ENCODE peak calls at places on chromosomes 4 and X, in ten cellular contexts. One of them, this sample, is unnamed.
A peak's percentile ranks its signal among the peaks of the same experiment; 100 is the strongest.

GRCh38 chr4:5751918-5752802 is 41.2 kb downstream of the EVC start:
- DNase-seq in neural progenitor cell: peak; percentile 58
- DNase-seq in IMR-90: peak; percentile 90
- DNase-seq in A549: no peak
- DNase-seq in brain microvascular endothelial cell: peak; percentile 54
- DNase-seq in GM23338: peak; percentile 87
- DNase-seq in BE2C: no peak
- DNase-seq in dorsolateral prefrontal cortex: no peak
- DNase-seq in psoas muscle: no peak
- DNase-seq in fibroblast of mammary gland: peak; percentile 97
- DNase-seq in this sample: no peak

GRCh38 chrX:27918799-27919198 is 62.5 kb downstream of the DCAF8L1 start:
- DNase-seq in neural progenitor cell: peak; percentile 11
- DNase-seq in A549: no peak
- DNase-seq in BE2C: peak; percentile 23
- DNase-seq in dorsolateral prefrontal cortex: no peak
- DNase-seq in fibroblast of mammary gland: no peak
- DNase-seq in brain microvascular endothelial cell: no peak
- DNase-seq in psoas muscle: no peak
- DNase-seq in IMR-90: peak; percentile 4
- DNase-seq in GM23338: peak; percentile 2
- DNase-seq in this sample: no peak

GRCh38 chr4:62898115-62898514 is 1511.1 kb downstream of the TECRL start:
- DNase-seq in BE2C: no peak
- DNase-seq in neural progenitor cell: no peak
- DNase-seq in GM23338: no peak
- DNase-seq in psoas muscle: no peak
- DNase-seq in fibroblast of mammary gland: no peak
- DNase-seq in brain microvascular endothelial cell: no peak
- DNase-seq in A549: no peak
- DNase-seq in dorsolateral prefrontal cortex: no peak
- DNase-seq in IMR-90: no peak
- DNase-seq in this sample: no peak

GRCh38 chr4:37830640-37831039 is 4.2 kb downstream of the PGM2 start:
- DNase-seq in brain microvascular endothelial cell: no peak
- DNase-seq in dorsolateral prefrontal cortex: no peak
- DNase-seq in A549: no peak
- DNase-seq in BE2C: no peak
- DNase-seq in IMR-90: no peak
- DNase-seq in psoas muscle: no peak
- DNase-seq in GM23338: no peak
- DNase-seq in neural progenitor cell: no peak
- DNase-seq in fibroblast of mammary gland: no peak
- DNase-seq in this sample: no peak

GRCh38 chrX:104921606-104922205 is 298.8 kb downstream of the TEX13A start:
- DNase-seq in A549: no peak
- DNase-seq in BE2C: peak; percentile 1
- DNase-seq in GM23338: no peak
- DNase-seq in brain microvascular endothelial cell: no peak
- DNase-seq in dorsolateral prefrontal cortex: no peak
- DNase-seq in psoas muscle: no peak
- DNase-seq in IMR-90: no peak
- DNase-seq in neural progenitor cell: no peak
- DNase-seq in fibroblast of mammary gland: no peak
- DNase-seq in this sample: no peak

GRCh38 chr4:23614284-23614892 is 275.5 kb downstream of the PPARGC1A start:
- DNase-seq in brain microvascular endothelial cell: no peak
- DNase-seq in fibroblast of mammary gland: peak; percentile 2
- DNase-seq in dorsolateral prefrontal cortex: no peak
- DNase-seq in BE2C: peak; percentile 44
- DNase-seq in IMR-90: peak; percentile 1
- DNase-seq in A549: peak; percentile 3
- DNase-seq in psoas muscle: no peak
- DNase-seq in GM23338: peak; percentile 76
- DNase-seq in neural progenitor cell: peak; percentile 46
- DNase-seq in this sample: no peak

GRCh38 chr4:41213563-41214157 is 682 bp downstream of the APBB2 start:
- DNase-seq in brain microvascular endothelial cell: no peak
- DNase-seq in fibroblast of mammary gland: no peak
- DNase-seq in dorsolateral prefrontal cortex: no peak
- DNase-seq in A549: peak; percentile 21
- DNase-seq in BE2C: no peak
- DNase-seq in GM23338: no peak
- DNase-seq in IMR-90: no peak
- DNase-seq in neural progenitor cell: no peak
- DNase-seq in psoas muscle: peak; percentile 34
- DNase-seq in this sample: no peak

GRCh38 chr4:147591048-147591577 is 26.1 kb upstream of the TMEM184C start:
- DNase-seq in neural progenitor cell: no peak
- DNase-seq in IMR-90: peak; percentile 58
- DNase-seq in fibroblast of mammary gland: no peak
- DNase-seq in psoas muscle: no peak
- DNase-seq in dorsolateral prefrontal cortex: no peak
- DNase-seq in GM23338: no peak
- DNase-seq in A549: no peak
- DNase-seq in BE2C: no peak
- DNase-seq in brain microvascular endothelial cell: no peak
- DNase-seq in this sample: no peak

GRCh38 chr4:37073226-37073840 is 171.2 kb upstream of the NWD2 start:
- DNase-seq in fibroblast of mammary gland: no peak
- DNase-seq in dorsolateral prefrontal cortex: no peak
- DNase-seq in neural progenitor cell: no peak
- DNase-seq in A549: no peak
- DNase-seq in psoas muscle: no peak
- DNase-seq in brain microvascular endothelial cell: no peak
- DNase-seq in IMR-90: no peak
- DNase-seq in GM23338: no peak
- DNase-seq in BE2C: no peak
- DNase-seq in this sample: no peak

GRCh38 chr4:42466285-42466684 is 69.0 kb downstream of the SHISA3 start:
- DNase-seq in fibroblast of mammary gland: no peak
- DNase-seq in A549: no peak
- DNase-seq in BE2C: no peak
- DNase-seq in dorsolateral prefrontal cortex: no peak
- DNase-seq in neural progenitor cell: no peak
- DNase-seq in GM23338: no peak
- DNase-seq in psoas muscle: no peak
- DNase-seq in IMR-90: no peak
- DNase-seq in brain microvascular endothelial cell: no peak
- DNase-seq in this sample: no peak

GRCh38 chr4:1330761-1331590 is 16.0 kb upstream of the UVSSA start:
- DNase-seq in brain microvascular endothelial cell: no peak
- DNase-seq in IMR-90: no peak
- DNase-seq in dorsolateral prefrontal cortex: no peak
- DNase-seq in BE2C: no peak
- DNase-seq in GM23338: no peak
- DNase-seq in psoas muscle: peak; percentile 6
- DNase-seq in A549: no peak
- DNase-seq in neural progenitor cell: no peak
- DNase-seq in fibroblast of mammary gland: no peak
- DNase-seq in this sample: no peak

GRCh38 chrX:51496501-51497291 is at the start of gene NUDT11:
- DNase-seq in BE2C: peak; percentile 87
- DNase-seq in A549: peak; percentile 30
- DNase-seq in fibroblast of mammary gland: peak; percentile 69
- DNase-seq in IMR-90: peak; percentile 72
- DNase-seq in neural progenitor cell: peak; percentile 89
- DNase-seq in GM23338: peak; percentile 79
- DNase-seq in psoas muscle: peak; percentile 45
- DNase-seq in brain microvascular endothelial cell: peak; percentile 60
- DNase-seq in dorsolateral prefrontal cortex: peak; percentile 54
- DNase-seq in this sample: no peak

GRCh38 chr4:6263541-6264540 is 5.8 kb upstream of the WFS1 start:
- DNase-seq in brain microvascular endothelial cell: peak; percentile 40
- DNase-seq in dorsolateral prefrontal cortex: peak; percentile 52
- DNase-seq in psoas muscle: no peak
- DNase-seq in neural progenitor cell: peak; percentile 67
- DNase-seq in BE2C: peak; percentile 72
- DNase-seq in IMR-90: peak; percentile 63
- DNase-seq in fibroblast of mammary gland: peak; percentile 55
- DNase-seq in A549: no peak
- DNase-seq in GM23338: peak; percentile 68
- DNase-seq in this sample: peak; percentile 2

GRCh38 chrX:154411981-154412340 is 622 bp downstream of the TAFAZZIN start:
- DNase-seq in IMR-90: peak; percentile 26
- DNase-seq in dorsolateral prefrontal cortex: peak; percentile 72
- DNase-seq in GM23338: peak; percentile 77
- DNase-seq in BE2C: peak; percentile 74
- DNase-seq in psoas muscle: peak; percentile 70
- DNase-seq in A549: peak; percentile 69
- DNase-seq in brain microvascular endothelial cell: no peak
- DNase-seq in neural progenitor cell: peak; percentile 80
- DNase-seq in fibroblast of mammary gland: peak; percentile 39
- DNase-seq in this sample: no peak

GRCh38 chr4:52976523-52977230 is 114.6 kb downstream of the RASL11B start:
- DNase-seq in dorsolateral prefrontal cortex: no peak
- DNase-seq in neural progenitor cell: no peak
- DNase-seq in psoas muscle: no peak
- DNase-seq in brain microvascular endothelial cell: no peak
- DNase-seq in BE2C: no peak
- DNase-seq in GM23338: no peak
- DNase-seq in fibroblast of mammary gland: no peak
- DNase-seq in A549: no peak
- DNase-seq in IMR-90: no peak
- DNase-seq in this sample: no peak
- TF ChIP-seq CTCF in dorsolateral prefrontal cortex: no peak
- TF ChIP-seq CTCF in neural progenitor cell: no peak
- TF ChIP-seq CTCF in psoas muscle: no peak
- TF ChIP-seq CTCF in brain microvascular endothelial cell: no peak
- TF ChIP-seq CTCF in BE2C: no peak
- TF ChIP-seq CTCF in GM23338: no peak
- TF ChIP-seq CTCF in fibroblast of mammary gland: no peak
- TF ChIP-seq CTCF in A549: no peak
- TF ChIP-seq CTCF in IMR-90: no peak
- TF ChIP-seq CTCF in this sample: no peak

DNA sequence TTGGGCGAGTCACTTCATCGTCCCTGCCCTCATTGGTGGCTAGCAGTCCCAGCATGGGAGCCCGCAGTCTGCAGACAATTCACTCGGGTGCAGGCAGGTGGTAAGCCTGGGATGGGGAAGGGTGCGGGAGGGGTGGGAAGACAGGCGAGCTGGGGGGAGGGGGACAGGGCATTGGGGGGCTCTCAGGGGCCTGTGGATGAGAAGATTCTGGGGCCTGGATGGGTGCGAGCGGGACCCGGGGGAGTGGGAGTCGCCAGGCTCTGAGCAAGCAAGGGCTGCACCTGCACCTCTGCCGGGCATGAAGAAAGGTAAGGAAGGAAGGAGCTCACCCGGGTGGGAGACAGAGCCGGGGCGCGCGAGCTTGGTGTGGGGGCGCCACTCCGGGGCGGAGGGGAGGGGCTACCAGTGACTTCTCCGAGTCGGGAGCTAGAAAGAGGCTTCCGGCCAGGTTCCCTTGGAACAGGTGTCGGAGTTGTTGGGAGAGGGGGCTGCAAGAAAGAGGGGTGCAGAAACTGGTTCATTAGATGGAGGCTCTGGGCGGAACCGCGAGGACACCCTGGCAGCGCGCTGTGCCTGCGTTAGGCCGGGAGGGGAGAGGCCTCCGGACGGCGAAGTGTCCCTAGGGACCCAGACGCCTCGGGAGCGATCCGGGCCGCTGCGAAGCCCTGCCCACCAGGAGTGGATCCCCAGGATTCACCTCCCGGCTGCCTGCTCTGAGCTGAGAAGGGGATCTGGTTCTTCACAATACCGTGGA is 103.4 kb upstream of the PDLIM3 start:
- DNase-seq in fibroblast of mammary gland: peak; percentile 3
- DNase-seq in GM23338: peak; percentile 59
- DNase-seq in psoas muscle: peak; percentile 23
- DNase-seq in brain microvascular endothelial cell: no peak
- DNase-seq in neural progenitor cell: peak; percentile 27
- DNase-seq in A549: no peak
- DNase-seq in dorsolateral prefrontal cortex: no peak
- DNase-seq in BE2C: peak; percentile 63
- DNase-seq in IMR-90: no peak
- DNase-seq in this sample: no peak
- H3K4me3 ChIP-seq in fibroblast of mammary gland: peak overlapping the region; percentile 19
- H3K4me3 ChIP-seq in GM23338: peak overlapping the region; percentile 61
- H3K4me3 ChIP-seq in psoas muscle: peak overlapping the region; percentile 31
- H3K4me3 ChIP-seq in brain microvascular endothelial cell: peak overlapping the region; percentile 9
- H3K4me3 ChIP-seq in neural progenitor cell: peak overlapping the region; percentile 35
- H3K4me3 ChIP-seq in A549: no peak overlapping the region
- H3K4me3 ChIP-seq in dorsolateral prefrontal cortex: no peak overlapping the region
- H3K4me3 ChIP-seq in BE2C: peak overlapping the region; percentile 17
- H3K4me3 ChIP-seq in IMR-90: no peak overlapping the region
- H3K4me3 ChIP-seq in this sample: no peak overlapping the region

GRCh38 chr4:176191974-176192373 is 3.4 kb downstream of the SPATA4 start:
- DNase-seq in BE2C: peak; percentile 42
- DNase-seq in A549: no peak
- DNase-seq in IMR-90: peak; percentile 43
- DNase-seq in psoas muscle: no peak
- DNase-seq in fibroblast of mammary gland: peak; percentile 71
- DNase-seq in neural progenitor cell: no peak
- DNase-seq in GM23338: no peak
- DNase-seq in brain microvascular endothelial cell: no peak
- DNase-seq in dorsolateral prefrontal cortex: no peak
- DNase-seq in this sample: no peak
- TF ChIP-seq CTCF in BE2C: peak; percentile 30
- TF ChIP-seq CTCF in A549: no peak
- TF ChIP-seq CTCF in IMR-90: no peak
- TF ChIP-seq CTCF in psoas muscle: no peak
- TF ChIP-seq CTCF in fibroblast of mammary gland: no peak
- TF ChIP-seq CTCF in neural progenitor cell: no peak
- TF ChIP-seq CTCF in GM23338: peak; percentile 14
- TF ChIP-seq CTCF in brain microvascular endothelial cell: no peak
- TF ChIP-seq CTCF in dorsolateral prefrontal cortex: no peak
- TF ChIP-seq CTCF in this sample: no peak

GRCh38 chr4:3047464-3048286 is 26.7 kb downstream of the HTT-AS start:
- DNase-seq in GM23338: peak; percentile 90
- DNase-seq in dorsolateral prefrontal cortex: peak; percentile 64
- DNase-seq in BE2C: peak; percentile 80
- DNase-seq in brain microvascular endothelial cell: peak; percentile 60
- DNase-seq in psoas muscle: peak; percentile 74
- DNase-seq in IMR-90: peak; percentile 39
- DNase-seq in A549: peak; percentile 16
- DNase-seq in neural progenitor cell: peak; percentile 79
- DNase-seq in fibroblast of mammary gland: peak; percentile 52
- DNase-seq in this sample: no peak
- H3K4me3 ChIP-seq in GM23338: no peak overlapping the region
- H3K4me3 ChIP-seq in dorsolateral prefrontal cortex: peak overlapping the region; percentile 27
- H3K4me3 ChIP-seq in BE2C: no peak overlapping the region
- H3K4me3 ChIP-seq in brain microvascular endothelial cell: no peak overlapping the region
- H3K4me3 ChIP-seq in psoas muscle: peak overlapping the region; percentile 61
- H3K4me3 ChIP-seq in IMR-90: no peak overlapping the region
- H3K4me3 ChIP-seq in A549: peak overlapping the region; percentile 34
- H3K4me3 ChIP-seq in neural progenitor cell: no peak overlapping the region
- H3K4me3 ChIP-seq in fibroblast of mammary gland: no peak overlapping the region
- H3K4me3 ChIP-seq in this sample: no peak overlapping the region

GRCh38 chr4:25857403-25857802 is 5.4 kb downstream of the SEL1L3 start:
- DNase-seq in dorsolateral prefrontal cortex: no peak
- DNase-seq in BE2C: no peak
- DNase-seq in brain microvascular endothelial cell: no peak
- DNase-seq in psoas muscle: no peak
- DNase-seq in A549: no peak
- DNase-seq in fibroblast of mammary gland: peak; percentile 18
- DNase-seq in IMR-90: no peak
- DNase-seq in GM23338: peak; percentile 24
- DNase-seq in neural progenitor cell: no peak
- DNase-seq in this sample: no peak
- TF ChIP-seq CTCF in dorsolateral prefrontal cortex: no peak
- TF ChIP-seq CTCF in BE2C: no peak
- TF ChIP-seq CTCF in brain microvascular endothelial cell: peak; percentile 35
- TF ChIP-seq CTCF in psoas muscle: no peak
- TF ChIP-seq CTCF in A549: no peak
- TF ChIP-seq CTCF in fibroblast of mammary gland: peak; percentile 23
- TF ChIP-seq CTCF in IMR-90: no peak
- TF ChIP-seq CTCF in GM23338: peak; percentile 39
- TF ChIP-seq CTCF in neural progenitor cell: peak; percentile 20
- TF ChIP-seq CTCF in this sample: no peak

This sample was measured in AG09309.